ENCODE peak calls at places on chromosomes 12 and 14, in nine cellular contexts. V is WTC11; U is CD8-positive, alpha-beta T cell; S is right atrium auricular region; J is lower lobe of right lung; E is AG09309; G is OCI-LY7; N is neural crest cell; P is LNCaP clone FGC. R is an unnamed sample.

GRCh38 chr14:86057018-86057667 is 527.2 kb downstream of the FLRT2 start:
- DNase-seq in U (no peak), E (peak; percentile 0), N (peak; percentile 36), G (peak; percentile 22), S (no peak), V (peak; percentile 30), P (peak; percentile 23), J (no peak), R (peak; percentile 30)

GRCh38 chr14:24840204-24840893 is 206.4 kb upstream of the GZMB start:
- DNase-seq in G (no peak), J (no peak), P (no peak), V (no peak), U (no peak), N (no peak), E (no peak), S (no peak), R (no peak)

GRCh38 chr12:45183263-45183662 is 32.6 kb upstream of the ANO6 start:
- DNase-seq in V (no peak), P (no peak), U (no peak), N (no peak), G (peak; percentile 5), E (no peak), J (no peak), S (no peak), R (no peak)

GRCh38 chr12:97142737-97143450 is 235.8 kb downstream of the NEDD1 start:
- DNase-seq in U (no peak), E (no peak), P (no peak), J (no peak), G (no peak), N (peak; percentile 11), S (no peak), V (no peak), R (peak; percentile 31)

GRCh38 chr14:26394114-26394855 is 203.5 kb downstream of the NOVA1 start:
- DNase-seq in J (no peak), U (no peak), G (no peak), S (no peak), V (no peak), N (no peak), P (no peak), E (no peak), R (no peak)

GRCh38 chr12:22529281-22530060 is 14.9 kb downstream of the C2CD5 start:
- DNase-seq in J (no peak), G (peak; percentile 46), V (no peak), P (no peak), S (no peak), U (no peak), N (no peak), E (no peak), R (no peak)

GRCh38 chr14:67187826-67188225 is 1.4 kb upstream of the GARIN2 start:
- DNase-seq in E (no peak), G (no peak), V (no peak), S (no peak), P (peak; percentile 10), U (no peak), N (no peak), J (no peak), R (no peak)

GRCh38 chr12:21941522-21942376 is 523 bp upstream of the ABCC9 start:
- DNase-seq in P (no peak), E (no peak), J (peak; percentile 65), U (no peak), V (peak; percentile 71), G (no peak), N (peak; percentile 28), S (peak; percentile 72), R (peak; percentile 56)

GRCh38 chr12:57195186-57195585 is 21.4 kb upstream of the NXPH4 start:
- DNase-seq in G (no peak), E (no peak), U (no peak), S (no peak), N (no peak), P (no peak), J (no peak), V (no peak), R (no peak)

GRCh38 chr12:24073170-24073810 is 123.8 kb upstream of the SOX5 start:
- DNase-seq in S (no peak), J (no peak), E (no peak), U (no peak), P (no peak), N (no peak), V (no peak), G (no peak), R (no peak)

GRCh38 chr12:18206198-18206597 is 55.1 kb upstream of the PIK3C2G start:
- DNase-seq in V (no peak), G (no peak), N (no peak), S (no peak), P (no peak), U (no peak), J (no peak), E (no peak), R (no peak)

GRCh38 chr12:26493656-26494055 is 298.3 kb downstream of the SSPN start:
- DNase-seq in P (peak; percentile 8), U (no peak), V (no peak), S (no peak), N (no peak), J (no peak), E (no peak), G (no peak), R (no peak)

DNA sequence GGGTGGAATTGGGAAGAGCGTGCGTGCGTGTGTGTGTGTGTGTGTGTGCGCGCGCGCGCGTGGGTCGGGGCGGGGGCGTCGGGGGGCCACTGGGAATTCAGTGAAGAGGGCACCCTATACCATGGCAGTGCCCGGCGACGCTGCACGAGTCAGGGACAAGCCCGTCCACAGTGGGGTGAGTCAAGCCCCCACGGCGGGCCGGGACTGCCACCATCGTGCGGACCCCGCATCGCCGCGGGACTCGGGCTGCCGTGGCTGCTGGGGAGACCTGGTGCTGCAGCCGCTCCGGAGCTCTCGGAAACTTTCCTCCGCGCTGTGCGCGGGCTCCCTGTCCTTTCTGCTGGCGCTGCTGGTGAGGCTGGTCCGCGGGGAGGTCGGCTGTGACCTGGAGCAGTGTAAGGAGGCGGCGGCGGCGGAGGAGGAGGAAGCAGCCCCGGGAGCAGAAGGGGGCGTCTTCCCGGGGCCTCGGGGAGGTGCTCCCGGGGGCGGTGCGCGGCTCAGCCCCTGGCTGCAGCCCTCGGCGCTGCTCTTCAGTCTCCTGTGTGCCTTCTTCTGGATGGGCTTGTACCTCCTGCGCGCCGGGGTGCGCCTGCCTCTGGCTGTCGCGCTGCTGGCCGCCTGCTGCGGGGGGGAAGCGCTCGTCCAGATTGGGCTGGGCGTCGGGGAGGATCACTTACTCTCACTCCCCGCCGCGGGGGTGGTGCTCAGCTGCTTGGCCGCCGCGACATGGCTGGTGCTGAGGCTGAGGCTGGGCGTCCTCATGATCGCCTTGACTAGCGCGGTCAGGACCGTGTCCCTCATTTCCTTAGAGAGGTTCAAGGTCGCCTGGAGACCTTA is 1.0 kb downstream of the PDE3A start:
- DNase-seq in U (no peak), S (peak; percentile 86), G (no peak), P (no peak), N (peak; percentile 54), J (peak; percentile 59), V (peak; percentile 72), E (no peak), R (peak; percentile 63)
- TF ChIP-seq CTCF in U (no peak), S (no peak), G (no peak), P (no peak), N (peak; percentile 41), J (no peak), V (no peak), E (no peak), R (no peak)

GRCh38 chr14:95196826-95197497 is 39.6 kb upstream of the DICER1 start:
- DNase-seq in J (no peak), S (no peak), U (no peak), N (no peak), P (no peak), V (no peak), G (no peak), E (no peak), R (no peak)

GRCh38 chr14:95197498-95198010 is 40.2 kb upstream of the DICER1 start:
- DNase-seq in J (no peak), V (peak; percentile 44), E (no peak), N (no peak), S (no peak), U (peak; percentile 32), G (no peak), P (peak; percentile 56), R (no peak)

GRCh38 chr14:95198320-95198719 is 41.0 kb upstream of the DICER1 start:
- DNase-seq in N (no peak), V (no peak), G (no peak), P (no peak), E (no peak), U (peak; percentile 35), S (no peak), J (no peak), R (no peak)

GRCh38 chr14:95195031-95195430 is 37.7 kb upstream of the DICER1 start:
- DNase-seq in U (no peak), V (no peak), N (no peak), P (no peak), S (no peak), E (no peak), J (no peak), G (no peak), R (no peak)

GRCh38 chr14:95196268-95196667 is 38.9 kb upstream of the DICER1 start:
- DNase-seq in G (peak; percentile 51), U (no peak), P (no peak), J (no peak), N (no peak), E (no peak), V (no peak), S (no peak), R (no peak)
- TF ChIP-seq CTCF in G (peak; percentile 82), U (peak; percentile 44), P (no peak), J (peak; percentile 38), N (peak; percentile 40), E (peak; percentile 30), V (no peak), S (no peak), R (no peak)

GRCh38 chr12:104549820-104550480 is 93.2 kb downstream of the CHST11 start:
- DNase-seq in N (no peak), G (peak; percentile 12), S (no peak), P (no peak), V (no peak), E (no peak), U (no peak), J (no peak), R (no peak)
- TF ChIP-seq CTCF in N (no peak), G (peak; percentile 29), S (no peak), P (no peak), V (no peak), E (no peak), U (no peak), J (no peak), R (no peak)

GRCh38 chr14:54424479-54424901 is 16.7 kb downstream of the CNIH1 start:
- DNase-seq in V (no peak), N (no peak), G (no peak), U (no peak), P (no peak), S (no peak), E (no peak), J (no peak), R (no peak)

GRCh38 chr14:54425537-54426274 is 15.5 kb downstream of the CNIH1 start:
- DNase-seq in J (no peak), V (no peak), P (no peak), N (no peak), E (no peak), G (no peak), S (no peak), U (no peak), R (no peak)

GRCh38 chr14:54423991-54424390 is 17.2 kb downstream of the CNIH1 start:
- DNase-seq in N (no peak), P (no peak), E (no peak), U (no peak), G (no peak), J (no peak), V (no peak), S (no peak), R (no peak)

GRCh38 chr14:54425068-54425467 is 16.1 kb downstream of the CNIH1 start:
- DNase-seq in N (no peak), S (no peak), G (no peak), J (no peak), P (no peak), U (no peak), V (no peak), E (no peak), R (no peak)

GRCh38 chr14:54420478-54421116 is 20.6 kb downstream of the CNIH1 start:
- DNase-seq in S (no peak), G (peak; percentile 35), J (no peak), U (no peak), V (peak; percentile 59), E (no peak), N (peak; percentile 40), P (no peak), R (peak; percentile 55)
- TF ChIP-seq CTCF in S (peak; percentile 47), G (peak; percentile 76), J (peak; percentile 51), U (peak; percentile 49), V (peak; percentile 47), E (peak; percentile 69), N (peak; percentile 67), P (peak; percentile 59), R (peak; percentile 79)